ENCODE peak calls at places on chromosomes 6 and 20, in six cellular contexts. One of them, this sample, is unnamed. For H3K4me1, the result is how much of the 10 kb centered on the place peaks cover.

GRCh38 chr6:133761706-133762105 is 127.2 kb upstream of the TCF21 start:
- DNase-seq in stomach: no peak
- DNase-seq in breast epithelium: no peak
- DNase-seq in left ventricle myocardium inferior: no peak
- DNase-seq in psoas muscle: no peak
- DNase-seq in heart left ventricle: no peak
- DNase-seq in this sample: no peak

GRCh38 chr6:147154454-147154853 is 49.8 kb upstream of the STXBP5 start:
- DNase-seq in stomach: no peak
- DNase-seq in breast epithelium: no peak
- DNase-seq in left ventricle myocardium inferior: no peak
- DNase-seq in psoas muscle: no peak
- DNase-seq in heart left ventricle: no peak
- DNase-seq in this sample: no peak

GRCh38 chr6:31865205-31866118 is 2.8 kb upstream of the NEU1 start:
- DNase-seq in stomach: no peak
- DNase-seq in breast epithelium: no peak
- DNase-seq in left ventricle myocardium inferior: no peak
- DNase-seq in psoas muscle: no peak
- DNase-seq in heart left ventricle: no peak
- DNase-seq in this sample: no peak

GRCh38 chr20:7152071-7152470 is 384.6 kb downstream of the BMP2 start:
- DNase-seq in stomach: no peak
- DNase-seq in breast epithelium: no peak
- DNase-seq in left ventricle myocardium inferior: no peak
- DNase-seq in psoas muscle: no peak
- DNase-seq in heart left ventricle: no peak
- DNase-seq in this sample: no peak

GRCh38 chr6:158624684-158625682 is 19.6 kb downstream of the DYNLT1 start:
- DNase-seq in stomach: peak
- DNase-seq in breast epithelium: no peak
- DNase-seq in left ventricle myocardium inferior: no peak
- DNase-seq in psoas muscle: no peak
- DNase-seq in heart left ventricle: no peak
- DNase-seq in this sample: no peak

GRCh38 chr6:125104425-125104824 is 49.1 kb upstream of the TPD52L1 start:
- DNase-seq in stomach: no peak
- DNase-seq in breast epithelium: no peak
- DNase-seq in left ventricle myocardium inferior: no peak
- DNase-seq in psoas muscle: no peak
- DNase-seq in heart left ventricle: no peak
- DNase-seq in this sample: no peak

GRCh38 chr20:62430871-62431447 is 3.6 kb upstream of the RBBP8NL start:
- DNase-seq in stomach: no peak
- DNase-seq in breast epithelium: no peak
- DNase-seq in left ventricle myocardium inferior: no peak
- DNase-seq in psoas muscle: no peak
- DNase-seq in heart left ventricle: no peak
- DNase-seq in this sample: no peak

GRCh38 chr20:45578151-45578660 is 878 bp downstream of the WFDC8 start:
- DNase-seq in stomach: no peak
- DNase-seq in breast epithelium: no peak
- DNase-seq in left ventricle myocardium inferior: no peak
- DNase-seq in psoas muscle: no peak
- DNase-seq in heart left ventricle: no peak
- DNase-seq in this sample: no peak

GRCh38 chr6:113447088-113447831 is 409.9 kb upstream of the MARCKS start:
- DNase-seq in stomach: no peak
- DNase-seq in breast epithelium: no peak
- DNase-seq in left ventricle myocardium inferior: no peak
- DNase-seq in psoas muscle: no peak
- DNase-seq in heart left ventricle: no peak
- DNase-seq in this sample: no peak

GRCh38 chr6:140379919-140380318 is 1005.5 kb upstream of the CITED2 start:
- DNase-seq in stomach: no peak
- DNase-seq in breast epithelium: no peak
- DNase-seq in left ventricle myocardium inferior: no peak
- DNase-seq in psoas muscle: no peak
- DNase-seq in heart left ventricle: no peak
- DNase-seq in this sample: no peak

GRCh38 chr20:21615617-21616080 is 89.8 kb upstream of the PAX1 start:
- DNase-seq in stomach: peak
- DNase-seq in breast epithelium: peak
- DNase-seq in left ventricle myocardium inferior: peak
- DNase-seq in psoas muscle: peak
- DNase-seq in heart left ventricle: peak
- DNase-seq in this sample: no peak

GRCh38 chr6:150142657-150143501 is at the start of gene PPP1R14C:
- DNase-seq in stomach: no peak
- DNase-seq in breast epithelium: no peak
- DNase-seq in left ventricle myocardium inferior: peak
- DNase-seq in psoas muscle: peak
- DNase-seq in heart left ventricle: peak
- DNase-seq in this sample: no peak

GRCh38 chr6:37365791-37366190 is 12.0 kb downstream of the RNF8 start:
- DNase-seq in stomach: no peak
- DNase-seq in breast epithelium: no peak
- DNase-seq in left ventricle myocardium inferior: no peak
- DNase-seq in psoas muscle: no peak
- DNase-seq in heart left ventricle: no peak
- DNase-seq in this sample: no peak

GRCh38 chr6:6707143-6707542 is 118.6 kb downstream of the LY86 start:
- DNase-seq in stomach: no peak
- DNase-seq in breast epithelium: no peak
- DNase-seq in left ventricle myocardium inferior: no peak
- DNase-seq in psoas muscle: no peak
- DNase-seq in heart left ventricle: no peak
- DNase-seq in this sample: no peak

GRCh38 chr6:56720882-56721281 is 78.2 kb upstream of the DST start:
- DNase-seq in stomach: no peak
- DNase-seq in breast epithelium: no peak
- DNase-seq in left ventricle myocardium inferior: no peak
- DNase-seq in psoas muscle: no peak
- DNase-seq in heart left ventricle: no peak
- DNase-seq in this sample: no peak

GRCh38 chr6:89412071-89413005 is at the start of gene RRAGD:
- DNase-seq in stomach: peak
- DNase-seq in breast epithelium: peak
- DNase-seq in left ventricle myocardium inferior: peak
- DNase-seq in psoas muscle: peak
- DNase-seq in heart left ventricle: peak
- DNase-seq in this sample: peak

GRCh38 chr6:44009425-44010321 is 117.6 kb downstream of the MRPL14 start:
- DNase-seq in stomach: peak
- DNase-seq in breast epithelium: no peak
- DNase-seq in left ventricle myocardium inferior: peak
- DNase-seq in psoas muscle: no peak
- DNase-seq in heart left ventricle: no peak
- DNase-seq in this sample: no peak

GRCh38 chr20:11454966-11455799 is 462.5 kb upstream of the BTBD3 start:
- DNase-seq in stomach: no peak
- DNase-seq in breast epithelium: no peak
- DNase-seq in left ventricle myocardium inferior: no peak
- DNase-seq in psoas muscle: no peak
- DNase-seq in heart left ventricle: no peak
- DNase-seq in this sample: no peak

GRCh38 chr20:64138276-64138815 is 25.9 kb upstream of the MYT1 start:
- DNase-seq in stomach: no peak
- DNase-seq in breast epithelium: no peak
- DNase-seq in left ventricle myocardium inferior: no peak
- DNase-seq in psoas muscle: no peak
- DNase-seq in heart left ventricle: no peak
- DNase-seq in this sample: no peak

GRCh38 chr6:72969666-72970065 is 255.6 kb downstream of the KHDC1L start:
- DNase-seq in stomach: no peak
- DNase-seq in breast epithelium: no peak
- DNase-seq in left ventricle myocardium inferior: no peak
- DNase-seq in psoas muscle: no peak
- DNase-seq in heart left ventricle: no peak
- DNase-seq in this sample: no peak

GRCh38 chr6:131488780-131489179 is 84.2 kb upstream of the ARG1 start:
- DNase-seq in stomach: no peak
- DNase-seq in breast epithelium: no peak
- DNase-seq in left ventricle myocardium inferior: no peak
- DNase-seq in psoas muscle: no peak
- DNase-seq in heart left ventricle: no peak
- DNase-seq in this sample: no peak

GRCh38 chr20:1185316-1185741 is 548 bp upstream of the TMEM74B start:
- DNase-seq in stomach: no peak
- DNase-seq in breast epithelium: no peak
- DNase-seq in left ventricle myocardium inferior: no peak
- DNase-seq in psoas muscle: no peak
- DNase-seq in heart left ventricle: no peak
- DNase-seq in this sample: no peak

GRCh38 chr6:170160031-170160627 is 130.7 kb downstream of the DLL1 start:
- DNase-seq in stomach: no peak
- DNase-seq in breast epithelium: no peak
- DNase-seq in left ventricle myocardium inferior: no peak
- DNase-seq in psoas muscle: no peak
- DNase-seq in heart left ventricle: no peak
- DNase-seq in this sample: no peak

GRCh38 chr6:141133346-141133745 is 999.4 kb upstream of the GJE1 start:
- DNase-seq in stomach: no peak
- DNase-seq in breast epithelium: no peak
- DNase-seq in left ventricle myocardium inferior: no peak
- DNase-seq in psoas muscle: no peak
- DNase-seq in heart left ventricle: no peak
- DNase-seq in this sample: no peak

GRCh38 chr6:111565316-111566221 is 40.1 kb downstream of the TRAF3IP2 start:
- DNase-seq in stomach: no peak
- DNase-seq in breast epithelium: no peak
- DNase-seq in left ventricle myocardium inferior: no peak
- DNase-seq in psoas muscle: no peak
- DNase-seq in heart left ventricle: no peak
- DNase-seq in this sample: no peak

GRCh38 chr20:24952376-24953203 is 3.5 kb downstream of the CST7 start:
- DNase-seq in stomach: peak
- DNase-seq in breast epithelium: no peak
- DNase-seq in left ventricle myocardium inferior: no peak
- DNase-seq in psoas muscle: no peak
- DNase-seq in heart left ventricle: no peak
- DNase-seq in this sample: no peak

GRCh38 chr20:4689224-4689623 is 32.5 kb upstream of the PRND start:
- DNase-seq in stomach: no peak
- DNase-seq in breast epithelium: no peak
- DNase-seq in left ventricle myocardium inferior: no peak
- DNase-seq in psoas muscle: no peak
- DNase-seq in heart left ventricle: no peak
- DNase-seq in this sample: no peak
- H3K4me3 ChIP-seq in stomach: no peak
- H3K4me3 ChIP-seq in breast epithelium: no peak
- H3K4me3 ChIP-seq in left ventricle myocardium inferior: peak
- H3K4me3 ChIP-seq in psoas muscle: peak
- H3K4me3 ChIP-seq in heart left ventricle: no peak
- H3K4me3 ChIP-seq in this sample: no peak

DNA sequence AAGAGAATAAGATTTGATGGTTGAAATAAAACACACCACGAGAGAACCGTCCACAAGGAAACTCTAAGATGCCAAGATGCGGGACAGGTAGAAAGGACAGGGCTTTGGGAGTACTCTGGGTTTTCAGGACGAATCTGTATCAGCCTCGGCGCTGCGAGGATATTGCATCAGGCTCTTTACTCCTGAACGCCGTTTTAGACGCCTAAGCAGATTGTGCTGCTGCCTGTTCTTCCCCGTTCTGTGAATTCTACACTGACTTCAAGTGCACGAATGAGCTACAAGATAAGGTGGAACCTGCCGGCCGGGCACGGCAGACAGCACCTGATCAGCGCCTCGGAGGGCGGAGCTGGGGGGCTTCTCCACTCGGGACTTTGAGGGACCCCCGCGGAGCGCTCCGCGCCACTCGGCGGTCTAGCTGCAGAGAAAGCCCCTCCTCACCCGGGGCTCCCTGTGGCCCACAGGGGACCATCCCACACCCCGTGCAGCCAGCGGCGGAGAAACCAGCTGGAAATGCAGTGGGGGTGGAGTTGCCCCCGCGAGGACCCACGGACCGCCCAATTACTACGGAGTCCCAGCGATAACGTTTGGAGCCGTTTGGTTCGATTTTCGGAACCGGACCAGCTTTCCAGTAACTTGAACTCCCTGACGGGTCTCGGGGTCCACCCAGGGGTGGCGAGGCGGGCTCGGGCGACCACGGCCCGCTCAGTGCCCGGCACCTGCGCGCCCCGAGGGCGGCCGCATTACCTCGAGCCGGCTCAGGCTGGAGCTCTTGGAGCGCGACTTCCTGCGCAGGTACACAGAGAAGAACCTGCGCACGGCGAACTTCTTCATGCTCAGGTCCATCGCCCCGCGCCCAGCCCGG is 643 bp downstream of the RPS6KA2 start:
- DNase-seq in stomach: peak
- DNase-seq in breast epithelium: peak
- DNase-seq in left ventricle myocardium inferior: no peak
- DNase-seq in psoas muscle: no peak
- DNase-seq in heart left ventricle: no peak
- DNase-seq in this sample: peak
- H3K4me1 ChIP-seq in stomach: under half
- H3K4me1 ChIP-seq in breast epithelium: under half
- H3K4me1 ChIP-seq in left ventricle myocardium inferior: half or more
- H3K4me1 ChIP-seq in psoas muscle: half or more
- H3K4me1 ChIP-seq in heart left ventricle: under half
- H3K4me1 ChIP-seq in this sample: half or more

GRCh38 chr20:44247676-44248419 is 740 bp downstream of the GDAP1L1 start:
- DNase-seq in stomach: no peak
- DNase-seq in breast epithelium: no peak
- DNase-seq in left ventricle myocardium inferior: peak
- DNase-seq in psoas muscle: no peak
- DNase-seq in heart left ventricle: no peak
- DNase-seq in this sample: no peak
- TF ChIP-seq CTCF in stomach: no peak
- TF ChIP-seq CTCF in breast epithelium: no peak
- TF ChIP-seq CTCF in left ventricle myocardium inferior: peak
- TF ChIP-seq CTCF in psoas muscle: no peak
- TF ChIP-seq CTCF in heart left ventricle: peak
- TF ChIP-seq CTCF in this sample: peak

DNA sequence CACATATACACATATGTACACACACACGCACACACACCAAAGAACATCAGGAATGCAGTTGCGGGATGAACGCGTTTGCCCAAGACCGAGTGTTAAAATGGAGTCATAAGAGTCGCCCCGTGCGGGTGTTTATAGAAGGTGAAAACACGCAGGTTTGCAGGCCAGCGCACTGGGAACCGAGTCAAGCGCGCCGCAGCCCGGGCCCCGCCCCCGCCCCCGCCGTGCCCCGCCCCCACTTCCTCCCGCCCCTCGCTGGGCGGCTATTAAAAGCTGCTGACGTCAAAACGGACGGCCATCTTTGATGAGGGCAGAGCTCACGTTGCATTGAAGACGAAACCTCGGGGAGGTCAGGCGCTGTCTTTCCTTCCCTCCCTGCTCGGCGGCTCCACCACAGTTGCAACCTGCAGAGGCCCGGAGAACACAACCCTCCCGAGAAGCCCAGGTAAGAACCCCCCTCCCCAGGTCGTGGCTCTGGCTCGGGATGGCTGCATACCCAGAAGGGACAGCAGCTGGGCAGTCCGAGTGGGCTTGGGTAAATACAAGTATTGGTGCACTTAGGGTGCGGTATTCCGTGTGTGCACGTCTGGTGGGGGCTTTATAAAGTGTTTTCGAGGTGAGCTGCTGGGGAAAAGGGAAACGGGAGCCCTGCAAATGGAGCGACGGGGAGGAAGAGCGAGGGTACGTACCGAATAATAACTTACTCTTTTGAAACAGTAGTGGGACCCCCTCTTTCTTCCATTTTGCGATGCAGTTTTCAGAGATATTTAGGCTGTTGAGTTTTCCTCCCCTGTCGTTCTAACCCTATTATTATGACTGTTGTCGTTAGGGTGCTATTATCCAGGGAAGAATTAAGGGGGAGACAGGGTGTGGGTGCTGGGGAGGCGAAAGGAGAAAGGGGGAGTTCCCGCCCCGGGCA is at the start of gene SNAP25:
- DNase-seq in stomach: peak
- DNase-seq in breast epithelium: peak
- DNase-seq in left ventricle myocardium inferior: no peak
- DNase-seq in psoas muscle: no peak
- DNase-seq in heart left ventricle: peak
- DNase-seq in this sample: peak
- H3K4me3 ChIP-seq in stomach: peak
- H3K4me3 ChIP-seq in breast epithelium: peak
- H3K4me3 ChIP-seq in left ventricle myocardium inferior: peak
- H3K4me3 ChIP-seq in psoas muscle: peak
- H3K4me3 ChIP-seq in heart left ventricle: no peak
- H3K4me3 ChIP-seq in this sample: peak